ENCODE peak calls at places on chromosomes 2 and 18, in seven cellular contexts. I is neural progenitor cell, S is fibroblast of the aortic adventitia, E is AG08395, T is NCI-H187, U is dermis microvascular lymphatic vessel endothelial cell, L is kidney tubule cell. F is an unnamed sample.

GRCh38 chr2:47237375-47238357 is 82.6 kb upstream of the STPG4 start:
- DNase-seq in T (no peak), E (no peak), U (peak; percentile 58), S (peak; percentile 92), I (no peak), L (no peak), F (no peak)

GRCh38 chr2:200533754-200534153 is 7.7 kb downstream of the SGO2 start:
- DNase-seq in I (no peak), U (peak; percentile 31), E (no peak), T (no peak), S (peak; percentile 41), L (no peak), F (no peak)

GRCh38 chr2:143469323-143469722 is 340.1 kb downstream of the ARHGAP15 start:
- DNase-seq in L (no peak), T (no peak), S (no peak), I (no peak), U (no peak), E (no peak), F (no peak)

GRCh38 chr2:173802518-173802917 is 162.7 kb downstream of the SP3 start:
- DNase-seq in T (no peak), E (no peak), I (no peak), U (no peak), L (no peak), S (no peak), F (no peak)

GRCh38 chr18:56702946-56703345 is 51.8 kb downstream of the WDR7 start:
- DNase-seq in E (peak; percentile 22), U (peak; percentile 57), I (peak; percentile 49), T (no peak), L (peak; percentile 48), S (peak; percentile 56), F (peak; percentile 26)

GRCh38 chr2:185221-185620 is 78.6 kb downstream of the SH3YL1 start:
- DNase-seq in U (no peak), T (no peak), I (no peak), L (peak; percentile 43), E (no peak), S (no peak), F (no peak)

GRCh38 chr18:48792141-48792540 is 158.6 kb downstream of the SMAD7 start:
- DNase-seq in U (no peak), I (no peak), L (no peak), E (no peak), S (no peak), T (no peak), F (no peak)

GRCh38 chr2:240507778-240508251 is 50.0 kb downstream of the ANKMY1 start:
- DNase-seq in S (no peak), L (no peak), U (no peak), E (no peak), I (no peak), T (no peak), F (no peak)

F was measured in effector memory CD8-positive, alpha-beta T cell.